ENCODE peak calls at places on chromosomes 16 and 17, in eight cellular contexts. One of them, this sample, is unnamed.

GRCh38 chr16:86665319-86665675 is 86.9 kb downstream of the FOXL1 start:
- DNase-seq in HCT116: no peak
- DNase-seq in H1: no peak
- DNase-seq in IMR-90: peak
- DNase-seq in SK-N-SH: no peak
- DNase-seq in GM12878: peak
- DNase-seq in HepG2: peak
- DNase-seq in K562: no peak
- DNase-seq in this sample: no peak

GRCh38 chr16:50847166-50847565 is 105.3 kb downstream of the CYLD start:
- DNase-seq in HCT116: no peak
- DNase-seq in H1: no peak
- DNase-seq in IMR-90: no peak
- DNase-seq in SK-N-SH: no peak
- DNase-seq in GM12878: no peak
- DNase-seq in HepG2: no peak
- DNase-seq in K562: no peak
- DNase-seq in this sample: no peak

GRCh38 chr17:77266213-77266612 is 125.4 kb downstream of the SEC14L1 start:
- DNase-seq in HCT116: no peak
- DNase-seq in H1: no peak
- DNase-seq in IMR-90: no peak
- DNase-seq in SK-N-SH: no peak
- DNase-seq in GM12878: no peak
- DNase-seq in HepG2: no peak
- DNase-seq in K562: no peak
- DNase-seq in this sample: no peak

GRCh38 chr17:80970762-80971703 is 20.6 kb upstream of the CHMP6 start:
- DNase-seq in HCT116: no peak
- DNase-seq in H1: no peak
- DNase-seq in IMR-90: no peak
- DNase-seq in SK-N-SH: peak
- DNase-seq in GM12878: no peak
- DNase-seq in HepG2: no peak
- DNase-seq in K562: no peak
- DNase-seq in this sample: no peak

GRCh38 chr16:17389392-17389791 is 81.4 kb downstream of the XYLT1 start:
- DNase-seq in HCT116: no peak
- DNase-seq in H1: no peak
- DNase-seq in IMR-90: peak
- DNase-seq in SK-N-SH: no peak
- DNase-seq in GM12878: no peak
- DNase-seq in HepG2: no peak
- DNase-seq in K562: no peak
- DNase-seq in this sample: no peak

GRCh38 chr17:32523017-32523680 is 36.4 kb downstream of the CDK5R1 start:
- DNase-seq in HCT116: no peak
- DNase-seq in H1: no peak
- DNase-seq in IMR-90: no peak
- DNase-seq in SK-N-SH: no peak
- DNase-seq in GM12878: peak
- DNase-seq in HepG2: no peak
- DNase-seq in K562: no peak
- DNase-seq in this sample: no peak

GRCh38 chr17:43695968-43696865 is 34.5 kb upstream of the MEOX1 start:
- DNase-seq in HCT116: no peak
- DNase-seq in H1: no peak
- DNase-seq in IMR-90: peak
- DNase-seq in SK-N-SH: no peak
- DNase-seq in GM12878: no peak
- DNase-seq in HepG2: no peak
- DNase-seq in K562: no peak
- DNase-seq in this sample: no peak

GRCh38 chr16:23408242-23409201 is 44.5 kb downstream of the COG7 start:
- DNase-seq in HCT116: no peak
- DNase-seq in H1: no peak
- DNase-seq in IMR-90: peak
- DNase-seq in SK-N-SH: peak
- DNase-seq in GM12878: no peak
- DNase-seq in HepG2: no peak
- DNase-seq in K562: no peak
- DNase-seq in this sample: peak

GRCh38 chr16:66357523-66357928 is 9.0 kb upstream of the CDH5 start:
- DNase-seq in HCT116: peak
- DNase-seq in H1: peak
- DNase-seq in IMR-90: peak
- DNase-seq in SK-N-SH: peak
- DNase-seq in GM12878: no peak
- DNase-seq in HepG2: peak
- DNase-seq in K562: peak
- DNase-seq in this sample: peak

GRCh38 chr17:40648326-40648968 is 829 bp upstream of the SMARCE1 start:
- DNase-seq in HCT116: no peak
- DNase-seq in H1: no peak
- DNase-seq in IMR-90: peak
- DNase-seq in SK-N-SH: no peak
- DNase-seq in GM12878: no peak
- DNase-seq in HepG2: peak
- DNase-seq in K562: peak
- DNase-seq in this sample: no peak

GRCh38 chr16:56413381-56413780 is 12.0 kb downstream of the AMFR start:
- DNase-seq in HCT116: no peak
- DNase-seq in H1: no peak
- DNase-seq in IMR-90: no peak
- DNase-seq in SK-N-SH: no peak
- DNase-seq in GM12878: no peak
- DNase-seq in HepG2: no peak
- DNase-seq in K562: no peak
- DNase-seq in this sample: no peak

GRCh38 chr17:57902800-57903759 is 52.1 kb downstream of the CUEDC1 start:
- DNase-seq in HCT116: peak
- DNase-seq in H1: no peak
- DNase-seq in IMR-90: peak
- DNase-seq in SK-N-SH: no peak
- DNase-seq in GM12878: peak
- DNase-seq in HepG2: peak
- DNase-seq in K562: no peak
- DNase-seq in this sample: peak

GRCh38 chr16:81817296-81817695 is 38.2 kb downstream of the PLCG2 start:
- DNase-seq in HCT116: no peak
- DNase-seq in H1: no peak
- DNase-seq in IMR-90: no peak
- DNase-seq in SK-N-SH: no peak
- DNase-seq in GM12878: no peak
- DNase-seq in HepG2: no peak
- DNase-seq in K562: no peak
- DNase-seq in this sample: no peak

DNA sequence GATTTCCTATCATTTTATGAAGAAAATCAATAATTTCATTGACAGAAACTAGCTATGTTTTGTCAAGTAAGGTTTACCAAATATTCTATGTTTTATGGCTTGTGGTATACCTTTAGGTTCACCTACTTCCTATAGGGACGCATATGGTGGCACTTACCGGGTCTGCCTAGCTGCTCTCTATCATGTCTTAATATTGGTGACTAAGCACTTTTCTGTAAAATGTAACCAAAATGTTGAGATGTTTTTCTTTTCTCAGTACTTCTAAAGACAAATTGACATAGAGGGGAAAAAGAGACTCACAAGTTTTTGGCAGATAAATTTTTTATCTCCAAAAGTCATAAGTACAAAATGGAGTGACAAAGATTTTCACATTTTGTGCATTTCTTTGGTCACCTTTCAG is 22.6 kb upstream of the MYH4 start:
- DNase-seq in HCT116: no peak
- DNase-seq in H1: no peak
- DNase-seq in IMR-90: no peak
- DNase-seq in SK-N-SH: no peak
- DNase-seq in GM12878: no peak
- DNase-seq in HepG2: no peak
- DNase-seq in K562: no peak
- DNase-seq in this sample: no peak
- TF ChIP-seq RAD21 in HCT116: no peak
- TF ChIP-seq RAD21 in H1: no peak
- TF ChIP-seq RAD21 in IMR-90: no peak
- TF ChIP-seq RAD21 in SK-N-SH: no peak
- TF ChIP-seq RAD21 in GM12878: no peak
- TF ChIP-seq RAD21 in HepG2: no peak
- TF ChIP-seq RAD21 in K562: no peak
- TF ChIP-seq RAD21 in this sample: no peak

GRCh38 chr17:49592263-49592662 is 16.6 kb downstream of the NXPH3 start:
- DNase-seq in HCT116: no peak
- DNase-seq in H1: no peak
- DNase-seq in IMR-90: no peak
- DNase-seq in SK-N-SH: no peak
- DNase-seq in GM12878: no peak
- DNase-seq in HepG2: no peak
- DNase-seq in K562: no peak
- DNase-seq in this sample: no peak
- TF ChIP-seq RAD21 in HCT116: no peak
- TF ChIP-seq RAD21 in H1: no peak
- TF ChIP-seq RAD21 in IMR-90: no peak
- TF ChIP-seq RAD21 in SK-N-SH: no peak
- TF ChIP-seq RAD21 in GM12878: no peak
- TF ChIP-seq RAD21 in HepG2: no peak
- TF ChIP-seq RAD21 in K562: no peak
- TF ChIP-seq RAD21 in this sample: no peak

DNA sequence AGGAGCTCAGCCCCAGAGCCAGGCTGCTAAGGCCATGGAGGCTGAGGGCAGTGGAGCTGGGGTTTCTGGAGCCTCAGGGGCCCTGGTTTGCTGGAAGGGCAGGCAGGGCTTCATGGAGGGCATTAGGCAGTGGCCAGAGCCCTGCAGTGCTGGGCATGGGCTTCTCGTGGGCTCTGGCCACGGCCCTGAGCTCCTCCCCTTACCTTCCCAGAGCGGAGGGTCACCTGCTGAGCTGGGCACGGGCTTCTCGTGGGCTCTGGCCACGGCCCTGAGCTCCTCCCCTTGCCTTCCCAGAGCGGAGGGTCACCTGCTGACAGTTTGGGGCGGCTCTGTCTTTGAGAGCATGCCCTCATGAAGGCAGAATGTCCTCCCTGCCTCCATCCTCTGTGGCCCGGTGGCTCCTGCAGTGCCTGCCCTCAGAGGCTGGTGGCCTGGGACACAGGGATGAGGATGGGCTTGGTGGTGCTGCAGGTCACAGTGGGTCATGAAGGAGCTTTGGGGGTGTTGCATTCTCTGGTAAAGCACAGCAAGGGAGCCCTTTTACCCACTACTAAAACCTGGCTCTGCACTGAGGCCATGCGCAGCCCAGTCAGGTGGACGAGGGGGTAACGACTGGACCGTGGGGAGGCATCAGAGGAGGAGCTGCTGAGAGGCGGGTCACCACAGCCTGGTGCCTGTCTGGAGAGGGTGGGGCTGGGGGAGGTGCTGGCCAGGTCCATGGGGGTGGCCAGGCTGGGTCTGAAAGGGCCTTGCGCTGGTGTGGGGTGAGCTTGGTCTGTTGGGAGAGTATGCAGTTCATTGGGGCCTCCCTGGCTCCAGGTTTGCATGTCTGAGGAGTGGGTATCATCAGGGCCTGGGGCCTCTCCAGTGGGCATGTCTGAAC is 2.9 kb upstream of the RNPS1 start:
- DNase-seq in HCT116: no peak
- DNase-seq in H1: no peak
- DNase-seq in IMR-90: no peak
- DNase-seq in SK-N-SH: no peak
- DNase-seq in GM12878: no peak
- DNase-seq in HepG2: no peak
- DNase-seq in K562: no peak
- DNase-seq in this sample: no peak
- TF ChIP-seq RAD21 in HCT116: no peak
- TF ChIP-seq RAD21 in H1: no peak
- TF ChIP-seq RAD21 in IMR-90: no peak
- TF ChIP-seq RAD21 in SK-N-SH: no peak
- TF ChIP-seq RAD21 in GM12878: no peak
- TF ChIP-seq RAD21 in HepG2: no peak
- TF ChIP-seq RAD21 in K562: no peak
- TF ChIP-seq RAD21 in this sample: no peak

DNA sequence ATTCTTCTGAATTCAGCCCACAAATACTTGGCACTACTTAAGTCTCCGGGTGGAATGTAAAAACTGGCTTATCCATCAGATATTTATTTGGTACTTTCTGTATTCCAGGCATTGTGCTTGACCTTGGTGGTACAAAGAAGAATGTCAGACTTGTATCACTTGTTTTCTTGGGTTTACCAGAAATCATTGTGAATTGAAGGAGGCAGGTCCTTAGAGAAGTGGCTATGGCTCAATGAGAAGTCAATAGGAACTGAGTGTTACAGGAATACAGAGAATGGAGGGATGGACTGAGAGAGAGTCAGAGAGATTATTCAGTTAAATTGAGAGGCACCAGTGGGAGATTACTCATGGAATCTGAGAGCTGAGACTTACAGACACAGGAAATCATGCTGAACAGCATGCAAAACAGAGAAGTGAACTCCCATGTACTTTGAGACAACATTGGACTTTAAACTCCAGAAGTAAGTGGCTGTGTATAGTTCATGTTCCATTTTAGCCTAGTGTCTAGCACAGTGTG is 704.1 kb downstream of the CDH11 start:
- DNase-seq in HCT116: no peak
- DNase-seq in H1: no peak
- DNase-seq in IMR-90: peak
- DNase-seq in SK-N-SH: no peak
- DNase-seq in GM12878: no peak
- DNase-seq in HepG2: no peak
- DNase-seq in K562: no peak
- DNase-seq in this sample: no peak
- TF ChIP-seq RAD21 in HCT116: no peak
- TF ChIP-seq RAD21 in H1: no peak
- TF ChIP-seq RAD21 in IMR-90: no peak
- TF ChIP-seq RAD21 in SK-N-SH: no peak
- TF ChIP-seq RAD21 in GM12878: no peak
- TF ChIP-seq RAD21 in HepG2: no peak
- TF ChIP-seq RAD21 in K562: no peak
- TF ChIP-seq RAD21 in this sample: no peak